ENCODE peak calls at places on chromosome 18, in five cellular contexts. S is lung microvascular endothelial cell; O is T-helper 2 cell treated with Interferon-gamma antibody and Interleukin-4, amounts not matched to agents 5 μg/mL and 100 μg/mL, for 36 hours; G is RPMI8226; U is GDM1. H is an unnamed sample.

GRCh38 chr18:60024857-60025256 is 125.1 kb downstream of the PMAIP1 start:
- DNase-seq in S (no peak), G (no peak), U (no peak), O (no peak), H (no peak)

GRCh38 chr18:21703241-21703820 is 1.2 kb downstream of the ABHD3 start:
- DNase-seq in G (peak; percentile 86), U (no peak), O (peak; percentile 23), S (no peak), H (peak; percentile 18)

GRCh38 chr18:48926420-48926857 is 24.3 kb downstream of the SMAD7 start:
- DNase-seq in U (no peak), O (no peak), S (no peak), G (peak; percentile 30), H (no peak)

GRCh38 chr18:32469691-32470131 is 971 bp downstream of the GAREM1 start:
- DNase-seq in O (no peak), S (no peak), G (no peak), U (no peak), H (no peak)

GRCh38 chr18:59631583-59632181 is 65.5 kb downstream of the CCBE1 start:
- DNase-seq in G (peak; percentile 10), S (peak; percentile 69), O (no peak), U (peak; percentile 3), H (no peak)

GRCh38 chr18:22817844-22818243 is 115.3 kb upstream of the RBBP8 start:
- DNase-seq in G (no peak), S (peak; percentile 56), U (no peak), O (no peak), H (no peak)

GRCh38 chr18:23032030-23032582 is 99.0 kb downstream of the RBBP8 start:
- DNase-seq in U (no peak), S (peak; percentile 45), G (no peak), O (no peak), H (no peak)

GRCh38 chr18:35051978-35052377 is 10.8 kb downstream of the MAPRE2 start:
- DNase-seq in G (no peak), O (no peak), S (no peak), U (no peak), H (no peak)

GRCh38 chr18:7196421-7196820 is 34.5 kb upstream of the LRRC30 start:
- DNase-seq in G (no peak), O (no peak), U (no peak), S (no peak), H (no peak)

GRCh38 chr18:36692909-36693308 is 135.9 kb downstream of the TPGS2 start:
- DNase-seq in G (no peak), U (no peak), O (no peak), S (peak; percentile 12), H (no peak)

GRCh38 chr18:11310476-11311086 is 161.2 kb upstream of the PIEZO2 start:
- DNase-seq in G (peak; percentile 75), U (peak; percentile 12), S (peak; percentile 37), O (no peak), H (peak; percentile 49)

GRCh38 chr18:35733419-35733818 is 151.9 kb downstream of the GALNT1 start:
- DNase-seq in O (no peak), S (no peak), U (no peak), G (no peak), H (no peak)

GRCh38 chr18:42053188-42053781 is 98.3 kb downstream of the PIK3C3 start:
- DNase-seq in O (peak; percentile 24), G (peak; percentile 67), S (peak; percentile 68), U (peak; percentile 11), H (peak; percentile 60)

GRCh38 chr18:46452820-46453219 is 204.2 kb downstream of the LOXHD1 start:
- DNase-seq in O (no peak), S (no peak), G (no peak), U (no peak), H (no peak)

GRCh38 chr18:75287006-75287405 is 76.4 kb downstream of the TSHZ1 start:
- DNase-seq in S (no peak), G (no peak), U (no peak), O (no peak), H (no peak)